ENCODE peak calls at places on chromosomes 2 and 18, in nine cellular contexts. T is midbrain, X is hypothalamus, L is anterior cingulate cortex, H is C1 segment of cervical spinal cord, F is Calu3, J is HepG2, R is choroid plexus epithelial cell, E is fibroblast of lung. A is an unnamed sample.

GRCh38 chr2:165462433-165462832 is 7.1 kb upstream of the CSRNP3 start:
- DNase-seq in T (no peak), X (no peak), L (no peak), H (no peak), F (no peak), J (no peak), R (no peak), E (no peak), A (no peak)

GRCh38 chr2:19505199-19506136 is 147.0 kb upstream of the OSR1 start:
- DNase-seq in T (no peak), X (no peak), L (no peak), H (no peak), F (no peak), J (peak), R (peak), E (no peak), A (no peak)

GRCh38 chr2:28676153-28676835 is 75.3 kb upstream of the PPP1CB start:
- DNase-seq in T (no peak), X (no peak), L (no peak), H (no peak), F (no peak), J (no peak), R (no peak), E (no peak), A (no peak)

GRCh38 chr2:232030229-232030628 is 68.7 kb downstream of the DIS3L2 start:
- DNase-seq in T (no peak), X (no peak), L (no peak), H (no peak), F (no peak), J (peak), R (no peak), E (no peak), A (no peak)

GRCh38 chr2:177325554-177325953 is 61.0 kb upstream of the NFE2L2 start:
- DNase-seq in T (no peak), X (no peak), L (no peak), H (no peak), F (peak), J (peak), R (peak), E (no peak), A (no peak)

GRCh38 chr2:53234548-53234903 is 533.1 kb upstream of the CHAC2 start:
- DNase-seq in T (no peak), X (no peak), L (no peak), H (no peak), F (no peak), J (no peak), R (peak), E (peak), A (no peak)

GRCh38 chr2:7182525-7182924 is 265.3 kb downstream of the RNF144A start:
- DNase-seq in T (no peak), X (no peak), L (no peak), H (no peak), F (no peak), J (no peak), R (no peak), E (no peak), A (no peak)

GRCh38 chr2:105487142-105488069 is 88.6 kb upstream of the FHL2 start:
- DNase-seq in T (no peak), X (no peak), L (no peak), H (no peak), F (no peak), J (no peak), R (peak), E (peak), A (peak)

GRCh38 chr2:242035858-242036652 is 166.5 kb downstream of the RTP5 start:
- DNase-seq in T (no peak), X (no peak), L (no peak), H (no peak), F (no peak), J (no peak), R (no peak), E (no peak), A (no peak)

GRCh38 chr2:29700560-29700959 is 220.8 kb downstream of the ALK start:
- DNase-seq in T (no peak), X (no peak), L (no peak), H (no peak), F (peak), J (no peak), R (peak), E (no peak), A (no peak)

GRCh38 chr2:233375490-233376314 is 21.4 kb downstream of the DGKD start:
- DNase-seq in T (no peak), X (no peak), L (no peak), H (no peak), F (no peak), J (no peak), R (no peak), E (no peak), A (no peak)

GRCh38 chr2:207759890-207760289 is 9.8 kb downstream of the FZD5 start:
- DNase-seq in T (no peak), X (no peak), L (no peak), H (no peak), F (no peak), J (no peak), R (no peak), E (no peak), A (no peak)

GRCh38 chr2:205169453-205169852 is 512.8 kb upstream of the NRP2 start:
- DNase-seq in T (no peak), X (no peak), L (no peak), H (no peak), F (no peak), J (no peak), R (no peak), E (no peak), A (no peak)

GRCh38 chr2:31079665-31080064 is 58.6 kb downstream of the GALNT14 start:
- DNase-seq in T (no peak), X (no peak), L (no peak), H (no peak), F (no peak), J (peak), R (no peak), E (no peak), A (no peak)

GRCh38 chr18:38563396-38563980 is 997.9 kb upstream of the CELF4 start:
- DNase-seq in T (no peak), X (no peak), L (no peak), H (no peak), F (no peak), J (no peak), R (no peak), E (peak), A (no peak)

GRCh38 chr18:11607897-11608296 is 1.5 kb upstream of the SLC35G4 start:
- DNase-seq in T (peak), X (no peak), L (no peak), H (no peak), F (no peak), J (no peak), R (peak), E (no peak), A (no peak)

GRCh38 chr2:33530614-33531344 is 54.3 kb downstream of the RASGRP3 start:
- DNase-seq in T (no peak), X (no peak), L (no peak), H (no peak), F (no peak), J (no peak), R (no peak), E (no peak), A (no peak)

GRCh38 chr2:163779970-163780597 is 44.3 kb upstream of the FIGN start:
- DNase-seq in T (no peak), X (no peak), L (no peak), H (no peak), F (peak), J (peak), R (no peak), E (no peak), A (no peak)

GRCh38 chr2:17850151-17850550 is 28.3 kb upstream of the KCNS3 start:
- DNase-seq in T (no peak), X (no peak), L (no peak), H (no peak), F (no peak), J (no peak), R (no peak), E (no peak), A (no peak)

GRCh38 chr18:76454429-76454828 is 40.6 kb downstream of the ZNF516 start:
- DNase-seq in T (no peak), X (no peak), L (no peak), H (no peak), F (no peak), J (no peak), R (peak), E (peak), A (no peak)

GRCh38 chr18:73461038-73461779 is 593.4 kb upstream of the NETO1 start:
- DNase-seq in T (no peak), X (no peak), L (no peak), H (no peak), F (no peak), J (no peak), R (peak), E (no peak), A (no peak)

GRCh38 chr18:62425465-62426190 is 97.2 kb upstream of the ZCCHC2 start:
- DNase-seq in T (peak), X (peak), L (peak), H (no peak), F (peak), J (peak), R (peak), E (peak), A (peak)

GRCh38 chr2:71746946-71747501 is 293.7 kb downstream of the DYSF start:
- DNase-seq in T (no peak), X (no peak), L (no peak), H (no peak), F (peak), J (no peak), R (peak), E (peak), A (peak)

GRCh38 chr18:48042431-48042830 is 112.0 kb upstream of the SMAD2 start:
- DNase-seq in T (no peak), X (no peak), L (no peak), H (no peak), F (no peak), J (no peak), R (no peak), E (no peak), A (no peak)

GRCh38 chr2:144939590-144939989 is 419.7 kb upstream of the ZEB2 start:
- DNase-seq in T (peak), X (no peak), L (no peak), H (no peak), F (no peak), J (no peak), R (no peak), E (no peak), A (no peak)

GRCh38 chr2:225002656-225003045 is 39.6 kb downstream of the DOCK10 start:
- DNase-seq in T (no peak), X (no peak), L (no peak), H (no peak), F (no peak), J (no peak), R (no peak), E (no peak), A (no peak)

GRCh38 chr2:70946832-70947442 is 11.2 kb downstream of the ATP6V1B1 start:
- DNase-seq in T (peak), X (peak), L (no peak), H (no peak), F (peak), J (peak), R (peak), E (peak), A (peak)

GRCh38 chr2:168997794-168998193 is 33.3 kb downstream of the ABCB11 start:
- DNase-seq in T (no peak), X (no peak), L (no peak), H (no peak), F (no peak), J (no peak), R (peak), E (no peak), A (no peak)

GRCh38 chr2:176637497-176638166 is 368.4 kb downstream of the MTX2 start:
- DNase-seq in T (no peak), X (no peak), L (no peak), H (no peak), F (peak), J (no peak), R (peak), E (peak), A (no peak)

GRCh38 chr18:10094154-10094553 is 180.3 kb downstream of the VAPA start:
- DNase-seq in T (no peak), X (no peak), L (no peak), H (no peak), F (no peak), J (no peak), R (peak), E (peak), A (no peak)

GRCh38 chr2:166675553-166675952 is 181.5 kb upstream of the SCN7A start:
- DNase-seq in T (no peak), X (no peak), L (no peak), H (no peak), F (no peak), J (no peak), R (no peak), E (no peak), A (no peak)

GRCh38 chr18:70415823-70416488 is 127.1 kb downstream of the SOCS6 start:
- DNase-seq in T (no peak), X (no peak), L (no peak), H (no peak), F (peak), J (no peak), R (no peak), E (no peak), A (no peak)

GRCh38 chr2:216539791-216540241 is 41.2 kb downstream of the RPL37A start:
- DNase-seq in T (no peak), X (no peak), L (no peak), H (no peak), F (peak), J (no peak), R (no peak), E (no peak), A (no peak)

GRCh38 chr2:191636235-191636543 is 41.7 kb upstream of the NABP1 start:
- DNase-seq in T (no peak), X (no peak), L (no peak), H (no peak), F (peak), J (peak), R (peak), E (peak), A (no peak)

GRCh38 chr2:230575640-230576324 is 136.9 kb upstream of the CAB39 start:
- DNase-seq in T (no peak), X (no peak), L (no peak), H (no peak), F (peak), J (no peak), R (no peak), E (no peak), A (no peak)

GRCh38 chr18:22547807-22548561 is 130.3 kb upstream of the CTAGE1 start:
- DNase-seq in T (no peak), X (no peak), L (no peak), H (no peak), F (no peak), J (no peak), R (no peak), E (peak), A (no peak)

A was measured in tibial nerve.